ENCODE peak calls at places on chromosome 13, in ten cellular contexts. One of them, this sample, is unnamed.
A peak's percentile ranks its signal among the peaks of the same experiment; 100 is the strongest.

GRCh38 chr13:92460479-92460878 is 766.1 kb upstream of the GPC6 start:
- DNase-seq in ovary: no peak
- DNase-seq in breast epithelium: no peak
- DNase-seq in pancreas: no peak
- DNase-seq in fibroblast of the aortic adventitia: no peak
- DNase-seq in uterus: no peak
- DNase-seq in left ventricle myocardium inferior: no peak
- DNase-seq in ascending aorta: no peak
- DNase-seq in mucosa of descending colon: peak; percentile 35
- DNase-seq in right atrium auricular region: no peak
- DNase-seq in this sample: no peak

GRCh38 chr13:113777311-113778260 is 18.6 kb downstream of the TMEM255B start:
- DNase-seq in ovary: no peak
- DNase-seq in breast epithelium: no peak
- DNase-seq in pancreas: no peak
- DNase-seq in fibroblast of the aortic adventitia: peak; percentile 21
- DNase-seq in uterus: no peak
- DNase-seq in left ventricle myocardium inferior: no peak
- DNase-seq in ascending aorta: no peak
- DNase-seq in mucosa of descending colon: no peak
- DNase-seq in right atrium auricular region: no peak
- DNase-seq in this sample: no peak

GRCh38 chr13:33496336-33496735 is 210.8 kb upstream of the STARD13 start:
- DNase-seq in ovary: no peak
- DNase-seq in breast epithelium: no peak
- DNase-seq in pancreas: no peak
- DNase-seq in fibroblast of the aortic adventitia: no peak
- DNase-seq in uterus: no peak
- DNase-seq in left ventricle myocardium inferior: no peak
- DNase-seq in ascending aorta: no peak
- DNase-seq in mucosa of descending colon: no peak
- DNase-seq in right atrium auricular region: no peak
- DNase-seq in this sample: no peak

GRCh38 chr13:88450515-88450914 is 779.3 kb downstream of the SLITRK5 start:
- DNase-seq in ovary: no peak
- DNase-seq in breast epithelium: no peak
- DNase-seq in pancreas: no peak
- DNase-seq in fibroblast of the aortic adventitia: no peak
- DNase-seq in uterus: no peak
- DNase-seq in left ventricle myocardium inferior: no peak
- DNase-seq in ascending aorta: no peak
- DNase-seq in mucosa of descending colon: no peak
- DNase-seq in right atrium auricular region: no peak
- DNase-seq in this sample: no peak

GRCh38 chr13:31588331-31588730 is 151.0 kb upstream of the RXFP2 start:
- DNase-seq in ovary: no peak
- DNase-seq in breast epithelium: no peak
- DNase-seq in pancreas: no peak
- DNase-seq in fibroblast of the aortic adventitia: no peak
- DNase-seq in uterus: no peak
- DNase-seq in left ventricle myocardium inferior: no peak
- DNase-seq in ascending aorta: no peak
- DNase-seq in mucosa of descending colon: peak; percentile 67
- DNase-seq in right atrium auricular region: no peak
- DNase-seq in this sample: no peak

GRCh38 chr13:40445557-40445990 is 220.9 kb downstream of the FOXO1 start:
- DNase-seq in ovary: no peak
- DNase-seq in breast epithelium: no peak
- DNase-seq in pancreas: peak; percentile 80
- DNase-seq in fibroblast of the aortic adventitia: peak; percentile 80
- DNase-seq in uterus: no peak
- DNase-seq in left ventricle myocardium inferior: peak; percentile 42
- DNase-seq in ascending aorta: no peak
- DNase-seq in mucosa of descending colon: peak; percentile 43
- DNase-seq in right atrium auricular region: peak; percentile 68
- DNase-seq in this sample: peak; percentile 98

GRCh38 chr13:101626925-101627555 is 174.6 kb downstream of the ITGBL1 start:
- DNase-seq in ovary: no peak
- DNase-seq in breast epithelium: no peak
- DNase-seq in pancreas: no peak
- DNase-seq in fibroblast of the aortic adventitia: peak; percentile 50
- DNase-seq in uterus: no peak
- DNase-seq in left ventricle myocardium inferior: no peak
- DNase-seq in ascending aorta: no peak
- DNase-seq in mucosa of descending colon: peak; percentile 14
- DNase-seq in right atrium auricular region: no peak
- DNase-seq in this sample: peak; percentile 20

GRCh38 chr13:44329909-44330545 is 43.6 kb upstream of the SERP2 start:
- DNase-seq in ovary: no peak
- DNase-seq in breast epithelium: no peak
- DNase-seq in pancreas: no peak
- DNase-seq in fibroblast of the aortic adventitia: no peak
- DNase-seq in uterus: no peak
- DNase-seq in left ventricle myocardium inferior: no peak
- DNase-seq in ascending aorta: no peak
- DNase-seq in mucosa of descending colon: no peak
- DNase-seq in right atrium auricular region: no peak
- DNase-seq in this sample: no peak

GRCh38 chr13:60757481-60757880 is 360.5 kb downstream of the TDRD3 start:
- DNase-seq in ovary: no peak
- DNase-seq in breast epithelium: no peak
- DNase-seq in pancreas: no peak
- DNase-seq in fibroblast of the aortic adventitia: no peak
- DNase-seq in uterus: no peak
- DNase-seq in left ventricle myocardium inferior: no peak
- DNase-seq in ascending aorta: no peak
- DNase-seq in mucosa of descending colon: no peak
- DNase-seq in right atrium auricular region: no peak
- DNase-seq in this sample: no peak

GRCh38 chr13:80037505-80037888 is 303.4 kb downstream of the SPRY2 start:
- DNase-seq in ovary: no peak
- DNase-seq in breast epithelium: no peak
- DNase-seq in pancreas: no peak
- DNase-seq in fibroblast of the aortic adventitia: peak; percentile 81
- DNase-seq in uterus: no peak
- DNase-seq in left ventricle myocardium inferior: no peak
- DNase-seq in ascending aorta: no peak
- DNase-seq in mucosa of descending colon: no peak
- DNase-seq in right atrium auricular region: no peak
- DNase-seq in this sample: peak; percentile 73

DNA sequence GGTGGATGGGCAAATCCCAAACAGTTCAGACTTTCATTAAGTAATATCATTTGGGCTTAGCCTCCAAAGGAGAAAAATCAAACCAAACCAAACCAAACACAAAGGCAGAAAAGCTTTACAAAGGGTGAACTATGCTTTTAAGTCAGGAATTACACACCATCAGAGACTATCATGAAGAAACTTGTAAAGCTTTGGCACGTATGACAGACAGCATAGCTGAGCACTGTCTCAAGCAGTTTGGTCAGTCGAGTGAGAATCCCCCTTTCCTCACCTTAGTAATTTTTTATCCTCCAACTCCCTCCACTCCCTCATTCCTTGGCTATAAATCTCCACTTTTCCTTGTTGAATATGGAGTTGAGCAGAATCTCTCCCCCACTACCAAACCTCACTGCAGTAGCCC is 72.1 kb downstream of the MIPEP start:
- DNase-seq in ovary: no peak
- DNase-seq in breast epithelium: no peak
- DNase-seq in pancreas: no peak
- DNase-seq in fibroblast of the aortic adventitia: no peak
- DNase-seq in uterus: no peak
- DNase-seq in left ventricle myocardium inferior: no peak
- DNase-seq in ascending aorta: no peak
- DNase-seq in mucosa of descending colon: no peak
- DNase-seq in right atrium auricular region: no peak
- DNase-seq in this sample: no peak
- H3K4me3 ChIP-seq in ovary: no peak overlapping the region
- H3K4me3 ChIP-seq in breast epithelium: no peak overlapping the region
- H3K4me3 ChIP-seq in pancreas: no peak overlapping the region
- H3K4me3 ChIP-seq in fibroblast of the aortic adventitia: no peak overlapping the region
- H3K4me3 ChIP-seq in uterus: no peak overlapping the region
- H3K4me3 ChIP-seq in left ventricle myocardium inferior: no peak overlapping the region
- H3K4me3 ChIP-seq in ascending aorta: no peak overlapping the region
- H3K4me3 ChIP-seq in mucosa of descending colon: no peak overlapping the region
- H3K4me3 ChIP-seq in right atrium auricular region: no peak overlapping the region
- H3K4me3 ChIP-seq in this sample: no peak overlapping the region

GRCh38 chr13:38693641-38694040 is 6.8 kb downstream of the FREM2 start:
- DNase-seq in ovary: no peak
- DNase-seq in breast epithelium: peak; percentile 57
- DNase-seq in pancreas: no peak
- DNase-seq in fibroblast of the aortic adventitia: no peak
- DNase-seq in uterus: no peak
- DNase-seq in left ventricle myocardium inferior: no peak
- DNase-seq in ascending aorta: no peak
- DNase-seq in mucosa of descending colon: no peak
- DNase-seq in right atrium auricular region: no peak
- DNase-seq in this sample: no peak

GRCh38 chr13:38697628-38698333 is 10.9 kb downstream of the FREM2 start:
- DNase-seq in ovary: no peak
- DNase-seq in breast epithelium: no peak
- DNase-seq in pancreas: no peak
- DNase-seq in fibroblast of the aortic adventitia: no peak
- DNase-seq in uterus: no peak
- DNase-seq in left ventricle myocardium inferior: no peak
- DNase-seq in ascending aorta: no peak
- DNase-seq in mucosa of descending colon: no peak
- DNase-seq in right atrium auricular region: no peak
- DNase-seq in this sample: no peak

GRCh38 chr13:38693168-38693567 is 6.3 kb downstream of the FREM2 start:
- DNase-seq in ovary: no peak
- DNase-seq in breast epithelium: no peak
- DNase-seq in pancreas: no peak
- DNase-seq in fibroblast of the aortic adventitia: no peak
- DNase-seq in uterus: no peak
- DNase-seq in left ventricle myocardium inferior: no peak
- DNase-seq in ascending aorta: no peak
- DNase-seq in mucosa of descending colon: no peak
- DNase-seq in right atrium auricular region: no peak
- DNase-seq in this sample: no peak

GRCh38 chr13:38702609-38703008 is 15.7 kb downstream of the FREM2 start:
- DNase-seq in ovary: no peak
- DNase-seq in breast epithelium: no peak
- DNase-seq in pancreas: no peak
- DNase-seq in fibroblast of the aortic adventitia: no peak
- DNase-seq in uterus: no peak
- DNase-seq in left ventricle myocardium inferior: no peak
- DNase-seq in ascending aorta: no peak
- DNase-seq in mucosa of descending colon: no peak
- DNase-seq in right atrium auricular region: no peak
- DNase-seq in this sample: no peak

GRCh38 chr13:38697197-38697596 is 10.3 kb downstream of the FREM2 start:
- DNase-seq in ovary: no peak
- DNase-seq in breast epithelium: no peak
- DNase-seq in pancreas: no peak
- DNase-seq in fibroblast of the aortic adventitia: no peak
- DNase-seq in uterus: no peak
- DNase-seq in left ventricle myocardium inferior: no peak
- DNase-seq in ascending aorta: no peak
- DNase-seq in mucosa of descending colon: no peak
- DNase-seq in right atrium auricular region: no peak
- DNase-seq in this sample: no peak
- H3K4me3 ChIP-seq in ovary: no peak overlapping the region
- H3K4me3 ChIP-seq in breast epithelium: no peak overlapping the region
- H3K4me3 ChIP-seq in pancreas: no peak overlapping the region
- H3K4me3 ChIP-seq in fibroblast of the aortic adventitia: no peak overlapping the region
- H3K4me3 ChIP-seq in uterus: no peak overlapping the region
- H3K4me3 ChIP-seq in left ventricle myocardium inferior: no peak overlapping the region
- H3K4me3 ChIP-seq in ascending aorta: no peak overlapping the region
- H3K4me3 ChIP-seq in mucosa of descending colon: no peak overlapping the region
- H3K4me3 ChIP-seq in right atrium auricular region: no peak overlapping the region
- H3K4me3 ChIP-seq in this sample: no peak overlapping the region

GRCh38 chr13:20159646-20160345 is 1.1 kb downstream of the GJA3 start:
- DNase-seq in ovary: no peak
- DNase-seq in breast epithelium: no peak
- DNase-seq in pancreas: no peak
- DNase-seq in fibroblast of the aortic adventitia: no peak
- DNase-seq in uterus: no peak
- DNase-seq in left ventricle myocardium inferior: no peak
- DNase-seq in ascending aorta: no peak
- DNase-seq in mucosa of descending colon: no peak
- DNase-seq in right atrium auricular region: peak; percentile 43
- DNase-seq in this sample: no peak
- H3K4me3 ChIP-seq in ovary: no peak overlapping the region
- H3K4me3 ChIP-seq in breast epithelium: no peak overlapping the region
- H3K4me3 ChIP-seq in pancreas: no peak overlapping the region
- H3K4me3 ChIP-seq in fibroblast of the aortic adventitia: peak overlapping the region; percentile 62
- H3K4me3 ChIP-seq in uterus: no peak overlapping the region
- H3K4me3 ChIP-seq in left ventricle myocardium inferior: peak overlapping the region; percentile 74
- H3K4me3 ChIP-seq in ascending aorta: no peak overlapping the region
- H3K4me3 ChIP-seq in mucosa of descending colon: no peak overlapping the region
- H3K4me3 ChIP-seq in right atrium auricular region: peak overlapping the region; percentile 66
- H3K4me3 ChIP-seq in this sample: peak overlapping the region; percentile 33

GRCh38 chr13:26007774-26008173 is 44.0 kb downstream of the SHISA2 start:
- DNase-seq in ovary: no peak
- DNase-seq in breast epithelium: no peak
- DNase-seq in pancreas: no peak
- DNase-seq in fibroblast of the aortic adventitia: no peak
- DNase-seq in uterus: no peak
- DNase-seq in left ventricle myocardium inferior: no peak
- DNase-seq in ascending aorta: no peak
- DNase-seq in mucosa of descending colon: no peak
- DNase-seq in right atrium auricular region: no peak
- DNase-seq in this sample: no peak

GRCh38 chr13:26011208-26011573 is 40.6 kb downstream of the SHISA2 start:
- DNase-seq in ovary: no peak
- DNase-seq in breast epithelium: no peak
- DNase-seq in pancreas: no peak
- DNase-seq in fibroblast of the aortic adventitia: no peak
- DNase-seq in uterus: no peak
- DNase-seq in left ventricle myocardium inferior: no peak
- DNase-seq in ascending aorta: no peak
- DNase-seq in mucosa of descending colon: no peak
- DNase-seq in right atrium auricular region: no peak
- DNase-seq in this sample: no peak

GRCh38 chr13:26010487-26011207 is 41.2 kb downstream of the SHISA2 start:
- DNase-seq in ovary: no peak
- DNase-seq in breast epithelium: no peak
- DNase-seq in pancreas: no peak
- DNase-seq in fibroblast of the aortic adventitia: no peak
- DNase-seq in uterus: no peak
- DNase-seq in left ventricle myocardium inferior: no peak
- DNase-seq in ascending aorta: no peak
- DNase-seq in mucosa of descending colon: no peak
- DNase-seq in right atrium auricular region: no peak
- DNase-seq in this sample: no peak

GRCh38 chr13:26015276-26015934 is 36.4 kb downstream of the SHISA2 start:
- DNase-seq in ovary: no peak
- DNase-seq in breast epithelium: no peak
- DNase-seq in pancreas: no peak
- DNase-seq in fibroblast of the aortic adventitia: no peak
- DNase-seq in uterus: no peak
- DNase-seq in left ventricle myocardium inferior: no peak
- DNase-seq in ascending aorta: no peak
- DNase-seq in mucosa of descending colon: no peak
- DNase-seq in right atrium auricular region: no peak
- DNase-seq in this sample: no peak

GRCh38 chr13:26011996-26012688 is 39.7 kb downstream of the SHISA2 start:
- DNase-seq in ovary: peak; percentile 31
- DNase-seq in breast epithelium: no peak
- DNase-seq in pancreas: no peak
- DNase-seq in fibroblast of the aortic adventitia: no peak
- DNase-seq in uterus: no peak
- DNase-seq in left ventricle myocardium inferior: no peak
- DNase-seq in ascending aorta: no peak
- DNase-seq in mucosa of descending colon: peak; percentile 14
- DNase-seq in right atrium auricular region: no peak
- DNase-seq in this sample: no peak
- H3K4me3 ChIP-seq in ovary: no peak overlapping the region
- H3K4me3 ChIP-seq in breast epithelium: peak overlapping the region; percentile 54
- H3K4me3 ChIP-seq in pancreas: no peak overlapping the region
- H3K4me3 ChIP-seq in fibroblast of the aortic adventitia: no peak overlapping the region
- H3K4me3 ChIP-seq in uterus: no peak overlapping the region
- H3K4me3 ChIP-seq in left ventricle myocardium inferior: peak overlapping the region; percentile 56
- H3K4me3 ChIP-seq in ascending aorta: peak overlapping the region; percentile 27
- H3K4me3 ChIP-seq in mucosa of descending colon: no peak overlapping the region
- H3K4me3 ChIP-seq in right atrium auricular region: peak overlapping the region; percentile 39
- H3K4me3 ChIP-seq in this sample: peak overlapping the region; percentile 35